ENCODE peak calls at places on chromosome 5, in four cellular contexts. U, B, M and I are unnamed samples.

GRCh38 chr5:90689064-90689463 is 130.5 kb downstream of the ADGRV1 start:
- DNase-seq in U (no peak), B (no peak), M (no peak), I (no peak)

GRCh38 chr5:120252839-120253238 is 211.3 kb upstream of the PRR16 start:
- DNase-seq in U (no peak), B (no peak), M (no peak), I (no peak)

GRCh38 chr5:177545487-177546261 is 8.7 kb downstream of the FAM193B start:
- DNase-seq in U (no peak), B (no peak), M (peak; percentile 56), I (no peak)

GRCh38 chr5:169577966-169578365 is 5.6 kb upstream of the SPDL1 start:
- DNase-seq in U (no peak), B (no peak), M (no peak), I (no peak)

GRCh38 chr5:153907170-153907775 is 131.4 kb downstream of the FAM114A2 start:
- DNase-seq in U (no peak), B (no peak), M (no peak), I (no peak)

GRCh38 chr5:158498959-158499679 is 600.6 kb downstream of the EBF1 start:
- DNase-seq in U (no peak), B (no peak), M (no peak), I (no peak)

GRCh38 chr5:43616535-43616934 is 13.6 kb downstream of the NNT start:
- DNase-seq in U (no peak), B (no peak), M (no peak), I (no peak)

GRCh38 chr5:76196457-76196856 is 113.3 kb downstream of the SV2C start:
- DNase-seq in U (no peak), B (no peak), M (no peak), I (no peak)

GRCh38 chr5:180595046-180595379 is 3.7 kb upstream of the SCGB3A1 start:
- DNase-seq in U (no peak), B (no peak), M (no peak), I (no peak)

GRCh38 chr5:53681079-53681478 is 120.6 kb downstream of the NDUFS4 start:
- DNase-seq in U (no peak), B (no peak), M (no peak), I (no peak)

GRCh38 chr5:124951105-124951504 is 204.7 kb upstream of the ZNF608 start:
- DNase-seq in U (no peak), B (no peak), M (no peak), I (no peak)

GRCh38 chr5:151864349-151864748 is 60.3 kb downstream of the GLRA1 start:
- DNase-seq in U (no peak), B (no peak), M (no peak), I (no peak)

GRCh38 chr5:111703662-111704061 is 53.3 kb downstream of the NREP start:
- DNase-seq in U (no peak), B (no peak), M (no peak), I (no peak)

GRCh38 chr5:88536146-88536545 is 267.5 kb upstream of the TMEM161B start:
- DNase-seq in U (no peak), B (no peak), M (no peak), I (no peak)

GRCh38 chr5:103407399-103407798 is 148.8 kb downstream of the MACIR start:
- DNase-seq in U (no peak), B (no peak), M (no peak), I (no peak)

GRCh38 chr5:133744030-133744645 is 131.8 kb upstream of the FSTL4 start:
- DNase-seq in U (no peak), B (no peak), M (no peak), I (no peak)

GRCh38 chr5:135457424-135458071 is 5.4 kb upstream of the TIFAB start:
- DNase-seq in U (peak; percentile 19), B (peak; percentile 32), M (peak; percentile 56), I (no peak)

GRCh38 chr5:131381011-131381410 is 117.2 kb downstream of the CDC42SE2 start:
- DNase-seq in U (no peak), B (no peak), M (no peak), I (no peak)

GRCh38 chr5:137761560-137761959 is 7.4 kb upstream of the HNRNPA0 start:
- DNase-seq in U (no peak), B (no peak), M (no peak), I (no peak)

GRCh38 chr5:58360794-58361193 is 99.1 kb downstream of the PLK2 start:
- DNase-seq in U (no peak), B (no peak), M (no peak), I (no peak)

GRCh38 chr5:159010611-159011497 is 88.9 kb downstream of the EBF1 start:
- DNase-seq in U (no peak), B (no peak), M (peak; percentile 37), I (no peak)

GRCh38 chr5:55027589-55027988 is 3.5 kb downstream of the GZMK start:
- DNase-seq in U (no peak), B (no peak), M (no peak), I (no peak)

GRCh38 chr5:55324815-55325418 is 17.1 kb downstream of the MTREX start:
- DNase-seq in U (no peak), B (no peak), M (no peak), I (no peak)

GRCh38 chr5:11822598-11822997 is 81.6 kb downstream of the CTNND2 start:
- DNase-seq in U (no peak), B (no peak), M (no peak), I (no peak)

GRCh38 chr5:159316519-159317383 is 13.5 kb downstream of the IL12B start:
- DNase-seq in U (no peak), B (peak; percentile 19), M (no peak), I (no peak)

GRCh38 chr5:148374693-148375360 is 8.9 kb upstream of the FBXO38 start:
- DNase-seq in U (no peak), B (no peak), M (no peak), I (no peak)

GRCh38 chr5:122404653-122405362 is 92.8 kb downstream of the SNCAIP start:
- DNase-seq in U (no peak), B (no peak), M (no peak), I (no peak)

GRCh38 chr5:81750308-81751008 is 439 bp downstream of the SSBP2 start:
- DNase-seq in U (peak; percentile 6), B (peak; percentile 4), M (no peak), I (no peak)

GRCh38 chr5:128536229-128536860 is 1.7 kb downstream of the FBN2 start:
- DNase-seq in U (no peak), B (no peak), M (peak; percentile 14), I (no peak)

GRCh38 chr5:123093279-123094226 is 4.5 kb downstream of the PRDM6 start:
- DNase-seq in U (no peak), B (no peak), M (no peak), I (no peak)

GRCh38 chr5:95621839-95622629 is 2.1 kb downstream of the GPR150 start:
- DNase-seq in U (no peak), B (peak; percentile 9), M (no peak), I (peak; percentile 41)

GRCh38 chr5:73387630-73388370 is 60.8 kb downstream of the FOXD1 start:
- DNase-seq in U (no peak), B (peak; percentile 65), M (no peak), I (peak; percentile 49)

GRCh38 chr5:168055982-168056381 is 235.5 kb upstream of the WWC1 start:
- DNase-seq in U (no peak), B (no peak), M (no peak), I (no peak)

GRCh38 chr5:161078793-161079192 is 226.8 kb upstream of the ATP10B start:
- DNase-seq in U (no peak), B (no peak), M (no peak), I (no peak)

GRCh38 chr5:171697591-171698102 is 88.0 kb upstream of the SMIM23 start:
- DNase-seq in U (no peak), B (no peak), M (no peak), I (no peak)

GRCh38 chr5:141850183-141850768 is 27.9 kb downstream of the PCDH1 start:
- DNase-seq in U (no peak), B (peak; percentile 7), M (peak; percentile 48), I (no peak)

GRCh38 chr5:113489299-113489698 is 1.0 kb upstream of the MCC start:
- DNase-seq in U (no peak), B (no peak), M (no peak), I (no peak)

GRCh38 chr5:130578354-130578753 is 586.7 kb downstream of the HINT1 start:
- DNase-seq in U (no peak), B (no peak), M (no peak), I (no peak)